ENCODE peak calls at places on chromosomes 13 and 19, in five cellular contexts. One of them, this sample, is unnamed.

GRCh38 chr19:13097331-13098258 is 5.1 kb downstream of the LYL1 start:
- DNase-seq in RKO: no peak
- DNase-seq in aorta: peak
- DNase-seq in H54: no peak
- DNase-seq in hepatocyte: no peak
- DNase-seq in this sample: no peak

GRCh38 chr19:43789029-43789428 is 8.3 kb upstream of the KCNN4 start:
- DNase-seq in aorta: peak
- DNase-seq in RKO: peak
- DNase-seq in hepatocyte: peak
- DNase-seq in H54: no peak
- DNase-seq in this sample: peak

GRCh38 chr19:30011051-30011578 is 69.1 kb downstream of the URI1 start:
- DNase-seq in aorta: no peak
- DNase-seq in RKO: no peak
- DNase-seq in H54: no peak
- DNase-seq in hepatocyte: no peak
- DNase-seq in this sample: no peak

GRCh38 chr13:29511980-29512379 is 83.5 kb downstream of the SLC7A1 start:
- DNase-seq in aorta: no peak
- DNase-seq in RKO: no peak
- DNase-seq in H54: no peak
- DNase-seq in hepatocyte: no peak
- DNase-seq in this sample: no peak

GRCh38 chr19:41623360-41623759 is 3.5 kb downstream of the CEACAM4 start:
- DNase-seq in aorta: no peak
- DNase-seq in hepatocyte: no peak
- DNase-seq in H54: no peak
- DNase-seq in RKO: no peak
- DNase-seq in this sample: no peak

GRCh38 chr13:27953671-27954405 is 15.3 kb downstream of the CDX2 start:
- DNase-seq in aorta: peak
- DNase-seq in H54: peak
- DNase-seq in hepatocyte: peak
- DNase-seq in RKO: peak
- DNase-seq in this sample: peak

GRCh38 chr13:24630851-24631341 is 49.3 kb upstream of the ATP12A start:
- DNase-seq in RKO: no peak
- DNase-seq in H54: no peak
- DNase-seq in hepatocyte: peak
- DNase-seq in aorta: no peak
- DNase-seq in this sample: no peak

GRCh38 chr13:45512148-45512498 is 47.4 kb downstream of the COG3 start:
- DNase-seq in H54: no peak
- DNase-seq in aorta: no peak
- DNase-seq in hepatocyte: no peak
- DNase-seq in RKO: no peak
- DNase-seq in this sample: no peak

GRCh38 chr19:50762554-50762953 is 7.7 kb upstream of the GPR32 start:
- DNase-seq in hepatocyte: no peak
- DNase-seq in H54: no peak
- DNase-seq in RKO: no peak
- DNase-seq in aorta: no peak
- DNase-seq in this sample: no peak

GRCh38 chr13:83498486-83499190 is 383.6 kb downstream of the SLITRK1 start:
- DNase-seq in aorta: no peak
- DNase-seq in H54: no peak
- DNase-seq in hepatocyte: no peak
- DNase-seq in RKO: peak
- DNase-seq in this sample: no peak

GRCh38 chr19:18156841-18157464 is 4.0 kb downstream of the PIK3R2 start:
- DNase-seq in H54: peak
- DNase-seq in hepatocyte: peak
- DNase-seq in aorta: peak
- DNase-seq in RKO: peak
- DNase-seq in this sample: peak

GRCh38 chr19:33376423-33376822 is 2.9 kb downstream of the CEBPG start:
- DNase-seq in H54: peak
- DNase-seq in hepatocyte: peak
- DNase-seq in RKO: peak
- DNase-seq in aorta: peak
- DNase-seq in this sample: peak

GRCh38 chr13:110240943-110241342 is 66.0 kb downstream of the COL4A1 start:
- DNase-seq in aorta: no peak
- DNase-seq in RKO: no peak
- DNase-seq in hepatocyte: no peak
- DNase-seq in H54: no peak
- DNase-seq in this sample: no peak

GRCh38 chr13:50940509-50940908 is 30.9 kb downstream of the RNASEH2B start:
- DNase-seq in H54: no peak
- DNase-seq in hepatocyte: no peak
- DNase-seq in RKO: no peak
- DNase-seq in aorta: no peak
- DNase-seq in this sample: no peak

GRCh38 chr19:46898731-46899130 is 37.9 kb downstream of the ARHGAP35 start:
- DNase-seq in H54: no peak
- DNase-seq in hepatocyte: peak
- DNase-seq in aorta: no peak
- DNase-seq in RKO: no peak
- DNase-seq in this sample: no peak

GRCh38 chr19:2253106-2254051 is 2.8 kb downstream of the JSRP1 start:
- DNase-seq in RKO: no peak
- DNase-seq in H54: no peak
- DNase-seq in hepatocyte: no peak
- DNase-seq in aorta: no peak
- DNase-seq in this sample: no peak

GRCh38 chr13:75847588-75847987 is 211.5 kb downstream of the LMO7 start:
- DNase-seq in RKO: no peak
- DNase-seq in H54: no peak
- DNase-seq in aorta: no peak
- DNase-seq in hepatocyte: no peak
- DNase-seq in this sample: no peak

GRCh38 chr13:26861951-26862350 is 101.4 kb upstream of the GPR12 start:
- DNase-seq in H54: no peak
- DNase-seq in RKO: no peak
- DNase-seq in aorta: no peak
- DNase-seq in hepatocyte: no peak
- DNase-seq in this sample: no peak

GRCh38 chr19:7469654-7470285 is 19.1 kb downstream of the PEX11G start:
- DNase-seq in aorta: no peak
- DNase-seq in RKO: no peak
- DNase-seq in hepatocyte: no peak
- DNase-seq in H54: no peak
- DNase-seq in this sample: no peak

GRCh38 chr19:1269478-1270167 is 491 bp downstream of the CIRBP start:
- DNase-seq in H54: no peak
- DNase-seq in hepatocyte: peak
- DNase-seq in aorta: peak
- DNase-seq in RKO: peak
- DNase-seq in this sample: peak

GRCh38 chr13:43551897-43552456 is 234.8 kb downstream of the ENOX1 start:
- DNase-seq in H54: no peak
- DNase-seq in RKO: no peak
- DNase-seq in hepatocyte: no peak
- DNase-seq in aorta: no peak
- DNase-seq in this sample: no peak

GRCh38 chr19:48813123-48813911 is 2.5 kb upstream of the BCAT2 start:
- DNase-seq in aorta: no peak
- DNase-seq in H54: no peak
- DNase-seq in RKO: no peak
- DNase-seq in hepatocyte: peak
- DNase-seq in this sample: no peak

GRCh38 chr19:46745521-46746280 is at the start of gene FKRP:
- DNase-seq in hepatocyte: peak
- DNase-seq in H54: no peak
- DNase-seq in aorta: no peak
- DNase-seq in RKO: no peak
- DNase-seq in this sample: no peak

GRCh38 chr13:72507394-72508199 is 219.8 kb downstream of the MZT1 start:
- DNase-seq in RKO: no peak
- DNase-seq in hepatocyte: no peak
- DNase-seq in aorta: no peak
- DNase-seq in H54: no peak
- DNase-seq in this sample: peak

GRCh38 chr13:42422681-42423080 is 150.7 kb downstream of the AKAP11 start:
- DNase-seq in hepatocyte: no peak
- DNase-seq in RKO: no peak
- DNase-seq in aorta: no peak
- DNase-seq in H54: no peak
- DNase-seq in this sample: no peak

GRCh38 chr13:101590479-101590878 is 138.0 kb downstream of the ITGBL1 start:
- DNase-seq in H54: no peak
- DNase-seq in hepatocyte: no peak
- DNase-seq in aorta: no peak
- DNase-seq in RKO: no peak
- DNase-seq in this sample: no peak

GRCh38 chr19:56837892-56838679 is 2.4 kb downstream of the PEG3 start:
- DNase-seq in hepatocyte: no peak
- DNase-seq in H54: no peak
- DNase-seq in aorta: peak
- DNase-seq in RKO: no peak
- DNase-seq in this sample: no peak

GRCh38 chr13:32947886-32948285 is 68.3 kb upstream of the KL start:
- DNase-seq in hepatocyte: no peak
- DNase-seq in aorta: no peak
- DNase-seq in RKO: no peak
- DNase-seq in H54: no peak
- DNase-seq in this sample: no peak

GRCh38 chr19:39296055-39296645 is at the start of gene IFNL1:
- DNase-seq in RKO: no peak
- DNase-seq in hepatocyte: peak
- DNase-seq in aorta: peak
- DNase-seq in H54: no peak
- DNase-seq in this sample: no peak

GRCh38 chr13:106140476-106140875 is 395.0 kb downstream of the EFNB2 start:
- DNase-seq in aorta: no peak
- DNase-seq in H54: no peak
- DNase-seq in RKO: no peak
- DNase-seq in hepatocyte: no peak
- DNase-seq in this sample: no peak

GRCh38 chr19:45056831-45057230 is 18.0 kb downstream of the CLASRP start:
- DNase-seq in H54: no peak
- DNase-seq in aorta: no peak
- DNase-seq in hepatocyte: no peak
- DNase-seq in RKO: no peak
- DNase-seq in this sample: no peak

GRCh38 chr13:94247890-94248289 is 231.6 kb downstream of the DCT start:
- DNase-seq in hepatocyte: no peak
- DNase-seq in aorta: no peak
- DNase-seq in H54: no peak
- DNase-seq in RKO: no peak
- DNase-seq in this sample: no peak

GRCh38 chr19:20912973-20913372 is 10.1 kb upstream of the ZNF85 start:
- DNase-seq in hepatocyte: no peak
- DNase-seq in H54: no peak
- DNase-seq in RKO: peak
- DNase-seq in aorta: no peak
- DNase-seq in this sample: no peak

GRCh38 chr19:52286256-52286655 is 10.7 kb upstream of the ZNF480 start:
- DNase-seq in RKO: no peak
- DNase-seq in hepatocyte: no peak
- DNase-seq in aorta: no peak
- DNase-seq in H54: no peak
- DNase-seq in this sample: no peak

GRCh38 chr19:3984584-3984907 is 717 bp downstream of the EEF2 start:
- DNase-seq in RKO: no peak
- DNase-seq in aorta: no peak
- DNase-seq in H54: no peak
- DNase-seq in hepatocyte: no peak
- DNase-seq in this sample: no peak

GRCh38 chr19:43620061-43621001 is 902 bp upstream of the ZNF428 start:
- DNase-seq in RKO: no peak
- DNase-seq in hepatocyte: no peak
- DNase-seq in aorta: peak
- DNase-seq in H54: no peak
- DNase-seq in this sample: no peak

This sample was measured in ACHN.